ENCODE peak calls at places on chromosomes 1 and 21, in four cellular contexts. F, K, Y and Q are unnamed samples.

GRCh38 chr1:227937531-227938145 is 10.1 kb downstream of the WNT9A start:
- DNase-seq in F (no peak), K (no peak), Y (no peak), Q (no peak)

GRCh38 chr1:85623061-85623471 is 42.5 kb downstream of the CCN1 start:
- DNase-seq in F (peak), K (peak), Y (no peak), Q (no peak)

GRCh38 chr1:17873007-17873675 is 118.0 kb downstream of the ACTL8 start:
- DNase-seq in F (no peak), K (no peak), Y (no peak), Q (no peak)

GRCh38 chr1:57632401-57632800 is 208.5 kb upstream of the DAB1 start:
- DNase-seq in F (no peak), K (no peak), Y (no peak), Q (no peak)

GRCh38 chr1:63305043-63305442 is 17.3 kb upstream of the FOXD3 start:
- DNase-seq in F (no peak), K (no peak), Y (no peak), Q (no peak)

GRCh38 chr1:37989381-37989930 is 366 bp downstream of the SF3A3 start:
- DNase-seq in F (no peak), K (peak), Y (no peak), Q (peak)

GRCh38 chr1:171613282-171613681 is 8.8 kb upstream of the MYOCOS start:
- DNase-seq in F (no peak), K (no peak), Y (no peak), Q (no peak)

GRCh38 chr1:36359383-36359782 is 26.3 kb downstream of the STK40 start:
- DNase-seq in F (no peak), K (no peak), Y (no peak), Q (no peak)

GRCh38 chr1:102500795-102501194 is 504.1 kb upstream of the OLFM3 start:
- DNase-seq in F (no peak), K (no peak), Y (no peak), Q (no peak)

GRCh38 chr1:21801100-21801499 is 11.0 kb upstream of the LDLRAD2 start:
- DNase-seq in F (no peak), K (peak), Y (no peak), Q (no peak)

GRCh38 chr1:11383553-11384169 is 95.3 kb upstream of the DISP3 start:
- DNase-seq in F (no peak), K (no peak), Y (no peak), Q (no peak)

GRCh38 chr1:3611170-3612019 is at the start of gene MEGF6:
- DNase-seq in F (no peak), K (peak), Y (peak), Q (peak)

GRCh38 chr1:208239518-208240381 is 4.4 kb downstream of the PLXNA2 start:
- DNase-seq in F (no peak), K (no peak), Y (no peak), Q (no peak)

GRCh38 chr1:167644551-167644950 is 14.5 kb downstream of the RCSD1 start:
- DNase-seq in F (no peak), K (no peak), Y (no peak), Q (no peak)

GRCh38 chr1:109876617-109877319 is 33.9 kb upstream of the CSF1 start:
- DNase-seq in F (no peak), K (peak), Y (peak), Q (peak)

GRCh38 chr1:108502624-108503023 is 52.5 kb downstream of the NBPF6 start:
- DNase-seq in F (no peak), K (peak), Y (no peak), Q (no peak)

GRCh38 chr1:86388777-86389176 is 7.3 kb downstream of the ODF2L start:
- DNase-seq in F (peak), K (no peak), Y (no peak), Q (no peak)

GRCh38 chr1:9244501-9245229 is 10.1 kb downstream of the H6PD start:
- DNase-seq in F (no peak), K (peak), Y (no peak), Q (no peak)

GRCh38 chr1:201792534-201793305 is 36.2 kb upstream of the IPO9 start:
- DNase-seq in F (peak), K (peak), Y (peak), Q (peak)

GRCh38 chr1:64956733-64957441 is 9.5 kb downstream of the JAK1 start:
- DNase-seq in F (no peak), K (no peak), Y (no peak), Q (no peak)

GRCh38 chr1:32221980-32222751 is at the start of the genes EIF3I and TMEM234:
- DNase-seq in F (peak), K (peak), Y (peak), Q (peak)

GRCh38 chr1:60589916-60590315 is 492.4 kb upstream of the NFIA start:
- DNase-seq in F (no peak), K (no peak), Y (no peak), Q (no peak)

GRCh38 chr1:198858026-198858425 is 219.2 kb downstream of the PTPRC start:
- DNase-seq in F (no peak), K (peak), Y (no peak), Q (no peak)

GRCh38 chr1:157992813-157993178 is 649 bp upstream of the KIRREL1 start:
- DNase-seq in F (no peak), K (peak), Y (no peak), Q (no peak)

GRCh38 chr1:36137226-36137625 is 12.1 kb downstream of the TRAPPC3 start:
- DNase-seq in F (no peak), K (no peak), Y (no peak), Q (no peak)

DNA sequence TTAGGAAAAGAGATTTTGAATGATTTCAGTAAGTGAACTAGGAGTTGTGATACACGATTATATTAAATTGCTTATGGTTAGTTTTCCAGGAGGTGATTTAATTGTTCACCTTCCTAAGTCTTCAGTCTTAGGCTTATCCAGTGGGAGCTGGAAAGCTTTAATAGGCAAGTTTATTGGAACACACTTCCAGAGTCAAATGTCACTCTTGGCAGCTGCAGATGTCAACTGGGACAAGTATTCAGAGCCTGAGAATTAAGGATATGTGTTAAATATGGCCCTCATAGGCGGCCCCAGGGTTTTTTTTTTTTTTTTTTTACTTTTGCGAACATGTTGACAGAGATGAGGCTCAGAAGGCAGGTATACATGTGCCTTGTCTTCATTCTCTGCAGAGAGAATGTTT is 29.2 kb downstream of the UCK2 start:
- DNase-seq in F (no peak), K (no peak), Y (no peak), Q (no peak)
- H3K18ac ChIP-seq in F (no peak), K (no peak), Y (no peak), Q (no peak)

DNA sequence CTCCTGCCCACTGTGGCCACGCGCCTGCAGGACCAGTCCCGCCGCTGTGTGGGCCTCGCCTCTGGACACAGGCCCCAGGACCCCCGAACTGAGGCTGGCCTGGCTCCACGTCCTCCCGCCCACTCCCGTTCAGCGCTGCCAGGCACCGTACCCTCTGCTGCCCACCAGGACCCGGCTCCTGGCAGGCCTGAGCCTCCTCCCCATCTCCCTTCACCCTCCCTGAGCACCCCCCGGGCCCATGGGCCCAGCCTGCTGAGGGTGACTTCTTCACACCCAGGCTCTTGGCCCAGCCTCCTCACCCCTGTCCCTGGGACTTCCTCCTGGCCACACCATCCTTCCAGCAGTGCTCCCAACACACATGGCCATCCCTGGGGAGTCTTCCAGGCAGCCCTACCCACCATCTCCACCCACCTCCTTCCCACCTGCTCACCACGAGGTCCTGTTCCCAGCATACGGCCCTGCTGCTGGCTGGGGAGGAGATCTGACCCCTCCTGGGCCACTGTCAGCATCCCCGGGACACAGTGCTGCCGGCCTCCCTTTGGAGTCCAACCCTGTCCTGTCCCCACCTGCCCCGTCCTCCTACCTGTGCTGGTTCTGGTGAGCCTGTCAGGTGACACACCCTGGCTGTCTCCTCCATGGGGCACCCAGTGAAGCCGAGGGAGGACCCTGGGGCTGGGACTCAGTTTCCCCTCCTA is 53.6 kb downstream of the SLX9 start:
- DNase-seq in F (no peak), K (no peak), Y (no peak), Q (no peak)
- H2BK12ac ChIP-seq in F (no peak), K (no peak), Y (no peak), Q (no peak)

GRCh38 chr1:222845763-222846162 is 30.9 kb downstream of the DISP1 start:
- DNase-seq in F (no peak), K (no peak), Y (no peak), Q (no peak)
- H4K8ac ChIP-seq in F (no peak), K (no peak), Y (no peak), Q (no peak)

DNA sequence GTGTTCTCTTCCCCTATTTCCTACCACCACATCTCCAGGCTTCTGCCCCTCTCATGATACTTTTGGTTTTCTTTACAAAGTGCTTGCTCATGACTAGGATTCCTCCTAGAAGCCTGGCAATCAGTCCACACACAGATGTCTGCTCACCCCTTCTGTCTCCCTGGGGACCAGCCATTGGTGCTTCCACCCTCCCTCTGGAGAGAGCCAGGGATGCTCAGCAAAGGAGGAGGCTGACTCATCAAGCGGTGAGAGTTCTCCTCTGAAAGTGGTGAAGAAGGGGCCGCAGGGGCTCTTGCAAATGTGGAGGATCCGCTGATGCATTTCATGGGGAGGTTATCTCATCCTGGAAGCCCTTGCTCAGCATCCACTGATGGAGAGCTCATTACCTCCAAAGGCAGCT is 14.5 kb downstream of the NT5C1A start:
- DNase-seq in F (no peak), K (peak), Y (no peak), Q (no peak)
- H3K18ac ChIP-seq in F (no peak), K (no peak), Y (no peak), Q (no peak)

GRCh38 chr21:42277593-42277992 is 37.6 kb downstream of the TFF3 start:
- DNase-seq in F (no peak), K (peak), Y (no peak), Q (no peak)

GRCh38 chr21:42280356-42281195 is 34.6 kb downstream of the TFF3 start:
- DNase-seq in F (no peak), K (no peak), Y (no peak), Q (no peak)

GRCh38 chr21:42279888-42280287 is 35.3 kb downstream of the TFF3 start:
- DNase-seq in F (no peak), K (no peak), Y (no peak), Q (no peak)

GRCh38 chr21:42278750-42279149 is 36.5 kb downstream of the TFF3 start:
- DNase-seq in F (no peak), K (no peak), Y (no peak), Q (no peak)

GRCh38 chr21:42279341-42279871 is 35.8 kb downstream of the TFF3 start:
- DNase-seq in F (no peak), K (no peak), Y (no peak), Q (no peak)
- H2BK12ac ChIP-seq in F (no peak), K (no peak), Y (no peak), Q (no peak)

DNA sequence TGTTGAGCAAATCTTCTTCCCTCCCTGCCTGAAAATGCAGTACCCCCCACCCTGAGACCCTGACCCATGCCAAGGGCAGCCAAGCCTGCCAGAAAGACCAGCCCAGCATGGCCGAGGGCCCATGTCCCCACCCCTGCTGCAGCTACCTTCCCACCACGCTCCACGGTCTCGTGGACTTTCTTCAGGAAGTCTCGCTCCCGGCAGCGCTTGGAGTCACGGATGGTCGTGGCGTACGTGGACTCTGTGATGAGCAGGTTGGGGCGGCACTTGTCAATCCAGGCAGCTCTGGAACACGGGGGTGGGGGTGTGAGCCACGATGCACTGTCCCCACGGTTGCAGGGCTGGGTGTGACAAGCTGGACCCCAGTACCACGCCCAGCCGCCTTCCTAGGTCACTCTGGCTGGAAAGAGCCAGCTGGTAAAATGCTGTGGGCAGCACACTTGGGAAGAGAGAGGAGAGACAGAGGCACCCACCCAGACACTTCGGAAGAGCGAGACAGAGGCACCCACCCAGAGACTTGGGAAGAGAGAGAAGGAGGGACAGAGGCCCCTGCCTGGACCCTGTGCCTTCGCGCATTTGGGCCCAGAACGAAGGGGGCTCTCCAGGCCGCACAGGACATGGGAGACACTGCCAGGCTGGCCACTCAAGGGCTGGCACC is 6.4 kb downstream of the PUSL1 start:
- DNase-seq in F (no peak), K (no peak), Y (no peak), Q (no peak)
- H4K8ac ChIP-seq in F (no peak), K (no peak), Y (no peak), Q (no peak)

GRCh38 chr21:44020551-44020950 is 8.4 kb downstream of the TRAPPC10 start:
- DNase-seq in F (no peak), K (no peak), Y (no peak), Q (no peak)
- H3K18ac ChIP-seq in F (no peak), K (no peak), Y (no peak), Q (no peak)

GRCh38 chr1:54379481-54380284 is 26.5 kb downstream of the SSBP3 start:
- DNase-seq in F (no peak), K (no peak), Y (no peak), Q (no peak)
- H2BK12ac ChIP-seq in F (no peak), K (no peak), Y (peak), Q (no peak)

GRCh38 chr21:45257673-45258341 is 29.9 kb downstream of the POFUT2 start:
- DNase-seq in F (no peak), K (no peak), Y (peak), Q (peak)

GRCh38 chr21:45254557-45254930 is 33.2 kb downstream of the POFUT2 start:
- DNase-seq in F (no peak), K (no peak), Y (no peak), Q (no peak)

GRCh38 chr21:45256912-45257672 is 30.6 kb downstream of the POFUT2 start:
- DNase-seq in F (no peak), K (no peak), Y (peak), Q (peak)

GRCh38 chr21:45255381-45256020 is 32.2 kb downstream of the POFUT2 start:
- DNase-seq in F (no peak), K (no peak), Y (peak), Q (peak)

GRCh38 chr21:45256021-45256911 is 31.4 kb downstream of the POFUT2 start:
- DNase-seq in F (no peak), K (no peak), Y (peak), Q (peak)
- H4K8ac ChIP-seq in F (no peak), K (no peak), Y (peak), Q (no peak)

DNA sequence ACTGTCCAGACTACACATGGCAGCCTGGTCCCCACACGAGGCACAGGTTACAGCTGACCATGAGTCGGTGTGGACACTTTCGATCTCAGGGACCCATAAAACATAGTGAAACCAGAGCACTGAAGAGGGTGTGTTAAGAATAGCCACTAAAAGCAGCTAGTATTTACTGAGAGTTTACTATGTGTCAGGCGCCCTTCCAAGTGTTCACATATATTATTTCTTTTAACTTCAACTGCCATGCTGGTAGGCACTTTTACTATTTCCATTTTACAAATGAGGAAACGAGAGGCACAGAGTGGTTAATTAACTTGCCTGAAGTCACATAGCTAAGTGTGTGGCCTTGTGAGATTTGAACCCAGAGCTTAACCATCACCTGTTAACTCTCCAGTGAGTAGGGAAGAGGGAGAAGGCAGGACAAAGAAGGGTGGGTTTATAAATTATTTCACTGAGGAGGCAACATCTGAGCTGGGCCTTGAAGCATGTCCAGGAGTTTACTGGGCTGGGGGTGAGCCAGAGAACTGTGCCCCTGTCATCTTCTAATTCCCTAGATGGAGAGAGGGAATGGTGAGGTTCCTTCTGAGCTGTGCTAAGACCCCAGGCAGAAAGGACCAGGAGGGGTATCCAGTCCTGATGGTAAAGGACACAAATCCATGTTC is 20.7 kb downstream of the ABCA4 start:
- DNase-seq in F (no peak), K (no peak), Y (no peak), Q (no peak)
- H3K18ac ChIP-seq in F (peak), K (no peak), Y (no peak), Q (no peak)